ENCODE peak calls at places on chromosomes 7 and 10, in ten cellular contexts. B, E, Q, A, P, X, S, I, N and O are unnamed samples.

GRCh38 chr7:123635551-123636359 is 19.9 kb upstream of the LMOD2 start:
- DNase-seq in B (peak), E (no peak), Q (no peak), A (no peak), P (peak), X (no peak), S (no peak), I (no peak), N (no peak), O (no peak)

GRCh38 chr10:24114561-24114960 is 94.4 kb upstream of the KIAA1217 start:
- DNase-seq in B (no peak), E (no peak), Q (no peak), A (no peak), P (no peak), X (no peak), S (no peak), I (no peak), N (no peak), O (no peak)

GRCh38 chr10:102832248-102832647 is 5.0 kb downstream of the CYP17A1 start:
- DNase-seq in B (no peak), E (no peak), Q (no peak), A (no peak), P (no peak), X (no peak), S (no peak), I (no peak), N (no peak), O (no peak)

GRCh38 chr7:492714-493065 is 27.0 kb downstream of the PDGFA start:
- DNase-seq in B (no peak), E (peak), Q (no peak), A (no peak), P (no peak), X (no peak), S (no peak), I (peak), N (no peak), O (no peak)

GRCh38 chr10:42532996-42533395 is 105.4 kb downstream of the ZNF33B start:
- DNase-seq in B (no peak), E (no peak), Q (no peak), A (no peak), P (no peak), X (no peak), S (no peak), I (no peak), N (no peak), O (no peak)

GRCh38 chr7:148912151-148912550 is 28.1 kb upstream of the EZH2 start:
- DNase-seq in B (no peak), E (no peak), Q (no peak), A (no peak), P (no peak), X (no peak), S (no peak), I (no peak), N (no peak), O (no peak)

GRCh38 chr7:151686016-151686766 is 166.5 kb upstream of the RHEB start:
- DNase-seq in B (no peak), E (peak), Q (no peak), A (no peak), P (no peak), X (no peak), S (no peak), I (peak), N (no peak), O (no peak)

GRCh38 chr10:52390388-52390787 is 76.3 kb downstream of the DKK1 start:
- DNase-seq in B (no peak), E (no peak), Q (no peak), A (no peak), P (no peak), X (no peak), S (no peak), I (no peak), N (no peak), O (no peak)

GRCh38 chr7:107998150-107998549 is 4.8 kb downstream of the LAMB1 start:
- DNase-seq in B (no peak), E (no peak), Q (no peak), A (no peak), P (no peak), X (no peak), S (no peak), I (no peak), N (no peak), O (no peak)

GRCh38 chr7:112715525-112715924 is 74.7 kb downstream of the TMEM168 start:
- DNase-seq in B (no peak), E (no peak), Q (no peak), A (no peak), P (no peak), X (no peak), S (no peak), I (no peak), N (no peak), O (no peak)

GRCh38 chr10:119270893-119271361 is 63.6 kb downstream of the GRK5 start:
- DNase-seq in B (peak), E (peak), Q (peak), A (peak), P (no peak), X (no peak), S (peak), I (peak), N (peak), O (peak)